ENCODE peak calls at places on chromosomes 13 and 19, in six cellular contexts. L, A, F, N, E and V are unnamed samples.

GRCh38 chr19:1213391-1214286 is 8.1 kb downstream of the STK11 start:
- DNase-seq in L (no peak), A (no peak), F (peak; percentile 55), N (peak; percentile 88), E (peak; percentile 50), V (peak; percentile 78)

GRCh38 chr19:3513198-3514140 is 7.4 kb downstream of the FZR1 start:
- DNase-seq in L (no peak), A (no peak), F (no peak), N (peak; percentile 48), E (no peak), V (no peak)

GRCh38 chr19:739998-740715 is 10.8 kb upstream of the MISP start:
- DNase-seq in L (no peak), A (no peak), F (no peak), N (peak; percentile 86), E (no peak), V (no peak)

GRCh38 chr13:41955605-41956004 is 5.3 kb downstream of the VWA8 start:
- DNase-seq in L (no peak), A (no peak), F (no peak), N (no peak), E (no peak), V (no peak)

GRCh38 chr13:36834299-36834698 is 15.3 kb downstream of the RFXAP start:
- DNase-seq in L (no peak), A (no peak), F (no peak), N (no peak), E (no peak), V (no peak)

GRCh38 chr13:47220453-47221150 is 323.7 kb upstream of the HTR2A start:
- DNase-seq in L (no peak), A (no peak), F (no peak), N (no peak), E (no peak), V (no peak)

GRCh38 chr13:52600666-52601065 is 41.6 kb upstream of the HNRNPA1L2 start:
- DNase-seq in L (no peak), A (no peak), F (no peak), N (no peak), E (no peak), V (no peak)

GRCh38 chr13:31790992-31791391 is 51.7 kb downstream of the RXFP2 start:
- DNase-seq in L (no peak), A (no peak), F (no peak), N (no peak), E (no peak), V (no peak)

GRCh38 chr13:103883152-103883551 is 816.9 kb upstream of the SLC10A2 start:
- DNase-seq in L (peak; percentile 84), A (peak; percentile 90), F (no peak), N (peak; percentile 34), E (no peak), V (peak; percentile 50)

GRCh38 chr19:39166571-39167391 is 30.0 kb upstream of the NCCRP1 start:
- DNase-seq in L (peak; percentile 64), A (no peak), F (no peak), N (peak; percentile 63), E (no peak), V (peak; percentile 88)

GRCh38 chr19:8657869-8658268 is 27.4 kb downstream of the NFILZ start:
- DNase-seq in L (no peak), A (no peak), F (no peak), N (no peak), E (no peak), V (no peak)

GRCh38 chr13:74132768-74133656 is 1.2 kb downstream of the KLF12 start:
- DNase-seq in L (peak; percentile 28), A (no peak), F (peak; percentile 22), N (peak; percentile 15), E (peak; percentile 30), V (peak; percentile 26)

GRCh38 chr13:98539655-98540054 is 37.3 kb downstream of the STK24 start:
- DNase-seq in L (no peak), A (no peak), F (no peak), N (no peak), E (no peak), V (no peak)

GRCh38 chr13:56900549-56901279 is 240.0 kb upstream of the PRR20A start:
- DNase-seq in L (no peak), A (no peak), F (no peak), N (no peak), E (no peak), V (no peak)

GRCh38 chr19:50803633-50804419 is 13.6 kb downstream of the ACP4 start:
- DNase-seq in L (peak; percentile 54), A (no peak), F (no peak), N (no peak), E (no peak), V (no peak)

GRCh38 chr19:41928754-41929535 is 696 bp upstream of the ERFL start:
- DNase-seq in L (no peak), A (no peak), F (peak; percentile 46), N (peak; percentile 54), E (no peak), V (peak; percentile 55)

GRCh38 chr19:8487137-8487851 is 15.1 kb downstream of the PRAM1 start:
- DNase-seq in L (no peak), A (no peak), F (no peak), N (no peak), E (peak; percentile 38), V (peak; percentile 34)

GRCh38 chr13:98447881-98448641 is 128.8 kb downstream of the STK24 start:
- DNase-seq in L (peak; percentile 27), A (peak; percentile 34), F (no peak), N (no peak), E (no peak), V (no peak)

GRCh38 chr13:41995946-41996345 is 35.0 kb upstream of the VWA8 start:
- DNase-seq in L (no peak), A (no peak), F (no peak), N (no peak), E (no peak), V (no peak)

GRCh38 chr13:39894586-39894985 is 239.1 kb downstream of the COG6 start:
- DNase-seq in L (no peak), A (no peak), F (no peak), N (no peak), E (no peak), V (no peak)

GRCh38 chr13:109100705-109101104 is 471.3 kb downstream of the MYO16 start:
- DNase-seq in L (no peak), A (no peak), F (no peak), N (no peak), E (no peak), V (no peak)

GRCh38 chr13:30873519-30873918 is 32.6 kb upstream of the MEDAG start:
- DNase-seq in L (no peak), A (no peak), F (no peak), N (no peak), E (no peak), V (no peak)

GRCh38 chr13:110000534-110001345 is 214.4 kb upstream of the IRS2 start:
- DNase-seq in L (no peak), A (no peak), F (no peak), N (no peak), E (no peak), V (no peak)

GRCh38 chr19:33771308-33772101 is 25.2 kb upstream of the KCTD15 start:
- DNase-seq in L (peak; percentile 69), A (no peak), F (peak; percentile 28), N (peak; percentile 68), E (peak; percentile 65), V (peak; percentile 73)

GRCh38 chr19:31139871-31140505 is 209.2 kb downstream of the TSHZ3 start:
- DNase-seq in L (no peak), A (no peak), F (no peak), N (no peak), E (no peak), V (no peak)

GRCh38 chr19:55285225-55285890 is 1.6 kb downstream of the BRSK1 start:
- DNase-seq in L (no peak), A (no peak), F (no peak), N (no peak), E (no peak), V (no peak)

GRCh38 chr19:24060687-24061356 is 26.2 kb upstream of the ZNF254 start:
- DNase-seq in L (no peak), A (peak; percentile 13), F (no peak), N (no peak), E (no peak), V (no peak)